ENCODE peak calls at places on chromosomes 6 and 20, in eight cellular contexts. One of them, this sample, is unnamed.

GRCh38 chr20:45097485-45098095 is 3.3 kb downstream of the KCNS1 start:
- DNase-seq in sigmoid colon: no peak
- DNase-seq in K562: no peak
- DNase-seq in A549: peak
- DNase-seq in gastrocnemius medialis: no peak
- DNase-seq in IMR-90: no peak
- DNase-seq in ovary: no peak
- DNase-seq in body of pancreas: peak
- DNase-seq in this sample: no peak

GRCh38 chr6:43937236-43938177 is 167.5 kb downstream of the VEGFA start:
- DNase-seq in sigmoid colon: peak
- DNase-seq in K562: peak
- DNase-seq in A549: no peak
- DNase-seq in gastrocnemius medialis: no peak
- DNase-seq in IMR-90: no peak
- DNase-seq in ovary: no peak
- DNase-seq in body of pancreas: peak
- DNase-seq in this sample: no peak

GRCh38 chr6:128516514-128516898 is 3.9 kb downstream of the PTPRK start:
- DNase-seq in sigmoid colon: no peak
- DNase-seq in K562: no peak
- DNase-seq in A549: peak
- DNase-seq in gastrocnemius medialis: no peak
- DNase-seq in IMR-90: peak
- DNase-seq in ovary: no peak
- DNase-seq in body of pancreas: no peak
- DNase-seq in this sample: no peak

GRCh38 chr20:36606171-36607116 is 865 bp downstream of the RAB5IF start:
- DNase-seq in sigmoid colon: no peak
- DNase-seq in K562: peak
- DNase-seq in A549: peak
- DNase-seq in gastrocnemius medialis: peak
- DNase-seq in IMR-90: peak
- DNase-seq in ovary: no peak
- DNase-seq in body of pancreas: no peak
- DNase-seq in this sample: no peak

GRCh38 chr20:10790013-10790412 is 116.2 kb upstream of the JAG1 start:
- DNase-seq in sigmoid colon: no peak
- DNase-seq in K562: no peak
- DNase-seq in A549: no peak
- DNase-seq in gastrocnemius medialis: no peak
- DNase-seq in IMR-90: no peak
- DNase-seq in ovary: no peak
- DNase-seq in body of pancreas: peak
- DNase-seq in this sample: no peak

GRCh38 chr6:28258877-28259777 is at the start of gene NKAPL:
- DNase-seq in sigmoid colon: peak
- DNase-seq in K562: no peak
- DNase-seq in A549: no peak
- DNase-seq in gastrocnemius medialis: peak
- DNase-seq in IMR-90: peak
- DNase-seq in ovary: peak
- DNase-seq in body of pancreas: peak
- DNase-seq in this sample: no peak

GRCh38 chr20:33880396-33880795 is 69.2 kb downstream of the CHMP4B start:
- DNase-seq in sigmoid colon: no peak
- DNase-seq in K562: no peak
- DNase-seq in A549: no peak
- DNase-seq in gastrocnemius medialis: no peak
- DNase-seq in IMR-90: no peak
- DNase-seq in ovary: no peak
- DNase-seq in body of pancreas: no peak
- DNase-seq in this sample: no peak

GRCh38 chr20:32080783-32081182 is 28.7 kb upstream of the TM9SF4 start:
- DNase-seq in sigmoid colon: no peak
- DNase-seq in K562: no peak
- DNase-seq in A549: no peak
- DNase-seq in gastrocnemius medialis: no peak
- DNase-seq in IMR-90: no peak
- DNase-seq in ovary: no peak
- DNase-seq in body of pancreas: no peak
- DNase-seq in this sample: no peak

GRCh38 chr20:43938017-43938655 is 23.5 kb downstream of the TOX2 start:
- DNase-seq in sigmoid colon: no peak
- DNase-seq in K562: no peak
- DNase-seq in A549: no peak
- DNase-seq in gastrocnemius medialis: no peak
- DNase-seq in IMR-90: no peak
- DNase-seq in ovary: no peak
- DNase-seq in body of pancreas: no peak
- DNase-seq in this sample: no peak

GRCh38 chr6:121932071-121933009 is 467.1 kb upstream of the HSF2 start:
- DNase-seq in sigmoid colon: no peak
- DNase-seq in K562: no peak
- DNase-seq in A549: peak
- DNase-seq in gastrocnemius medialis: peak
- DNase-seq in IMR-90: peak
- DNase-seq in ovary: no peak
- DNase-seq in body of pancreas: no peak
- DNase-seq in this sample: peak

GRCh38 chr6:85911067-85911466 is 268.4 kb upstream of the SYNCRIP start:
- DNase-seq in sigmoid colon: no peak
- DNase-seq in K562: no peak
- DNase-seq in A549: no peak
- DNase-seq in gastrocnemius medialis: no peak
- DNase-seq in IMR-90: no peak
- DNase-seq in ovary: no peak
- DNase-seq in body of pancreas: no peak
- DNase-seq in this sample: no peak

GRCh38 chr6:151141685-151142084 is 98.1 kb upstream of the AKAP12 start:
- DNase-seq in sigmoid colon: no peak
- DNase-seq in K562: no peak
- DNase-seq in A549: peak
- DNase-seq in gastrocnemius medialis: no peak
- DNase-seq in IMR-90: no peak
- DNase-seq in ovary: peak
- DNase-seq in body of pancreas: no peak
- DNase-seq in this sample: no peak

GRCh38 chr6:157075549-157076426 is 247.5 kb downstream of the TMEM242 start:
- DNase-seq in sigmoid colon: no peak
- DNase-seq in K562: peak
- DNase-seq in A549: no peak
- DNase-seq in gastrocnemius medialis: no peak
- DNase-seq in IMR-90: peak
- DNase-seq in ovary: no peak
- DNase-seq in body of pancreas: no peak
- DNase-seq in this sample: no peak

GRCh38 chr6:44178424-44179071 is 19.9 kb downstream of the CAPN11 start:
- DNase-seq in sigmoid colon: no peak
- DNase-seq in K562: no peak
- DNase-seq in A549: no peak
- DNase-seq in gastrocnemius medialis: no peak
- DNase-seq in IMR-90: no peak
- DNase-seq in ovary: no peak
- DNase-seq in body of pancreas: no peak
- DNase-seq in this sample: no peak

GRCh38 chr6:101730954-101731353 is 337.4 kb downstream of the GRIK2 start:
- DNase-seq in sigmoid colon: no peak
- DNase-seq in K562: no peak
- DNase-seq in A549: no peak
- DNase-seq in gastrocnemius medialis: no peak
- DNase-seq in IMR-90: peak
- DNase-seq in ovary: no peak
- DNase-seq in body of pancreas: no peak
- DNase-seq in this sample: no peak

GRCh38 chr6:57221191-57221935 is 744 bp downstream of the RAB23 start:
- DNase-seq in sigmoid colon: peak
- DNase-seq in K562: peak
- DNase-seq in A549: peak
- DNase-seq in gastrocnemius medialis: no peak
- DNase-seq in IMR-90: peak
- DNase-seq in ovary: peak
- DNase-seq in body of pancreas: peak
- DNase-seq in this sample: peak

GRCh38 chr6:38482466-38482865 is 157.3 kb downstream of the BTBD9 start:
- DNase-seq in sigmoid colon: no peak
- DNase-seq in K562: no peak
- DNase-seq in A549: no peak
- DNase-seq in gastrocnemius medialis: no peak
- DNase-seq in IMR-90: peak
- DNase-seq in ovary: no peak
- DNase-seq in body of pancreas: no peak
- DNase-seq in this sample: no peak

GRCh38 chr6:47134476-47135189 is 92.5 kb upstream of the ADGRF1 start:
- DNase-seq in sigmoid colon: no peak
- DNase-seq in K562: peak
- DNase-seq in A549: peak
- DNase-seq in gastrocnemius medialis: no peak
- DNase-seq in IMR-90: peak
- DNase-seq in ovary: no peak
- DNase-seq in body of pancreas: no peak
- DNase-seq in this sample: peak

GRCh38 chr20:35615667-35616464 is at the start of gene SPAG4:
- DNase-seq in sigmoid colon: peak
- DNase-seq in K562: peak
- DNase-seq in A549: peak
- DNase-seq in gastrocnemius medialis: peak
- DNase-seq in IMR-90: peak
- DNase-seq in ovary: peak
- DNase-seq in body of pancreas: peak
- DNase-seq in this sample: peak

GRCh38 chr6:18265099-18265372 is 706 bp upstream of the DEK start:
- DNase-seq in sigmoid colon: no peak
- DNase-seq in K562: no peak
- DNase-seq in A549: no peak
- DNase-seq in gastrocnemius medialis: no peak
- DNase-seq in IMR-90: no peak
- DNase-seq in ovary: no peak
- DNase-seq in body of pancreas: no peak
- DNase-seq in this sample: no peak

GRCh38 chr6:18263561-18264337 is 581 bp downstream of the DEK start:
- DNase-seq in sigmoid colon: peak
- DNase-seq in K562: peak
- DNase-seq in A549: peak
- DNase-seq in gastrocnemius medialis: peak
- DNase-seq in IMR-90: no peak
- DNase-seq in ovary: peak
- DNase-seq in body of pancreas: peak
- DNase-seq in this sample: peak

GRCh38 chr6:18262812-18263560 is 1.3 kb downstream of the DEK start:
- DNase-seq in sigmoid colon: no peak
- DNase-seq in K562: peak
- DNase-seq in A549: peak
- DNase-seq in gastrocnemius medialis: no peak
- DNase-seq in IMR-90: peak
- DNase-seq in ovary: no peak
- DNase-seq in body of pancreas: no peak
- DNase-seq in this sample: no peak

GRCh38 chr6:18265787-18266523 is 1.6 kb upstream of the DEK start:
- DNase-seq in sigmoid colon: no peak
- DNase-seq in K562: peak
- DNase-seq in A549: no peak
- DNase-seq in gastrocnemius medialis: no peak
- DNase-seq in IMR-90: no peak
- DNase-seq in ovary: no peak
- DNase-seq in body of pancreas: no peak
- DNase-seq in this sample: no peak

GRCh38 chr6:18264338-18265098 is at the start of gene DEK:
- DNase-seq in sigmoid colon: peak
- DNase-seq in K562: peak
- DNase-seq in A549: peak
- DNase-seq in gastrocnemius medialis: peak
- DNase-seq in IMR-90: peak
- DNase-seq in ovary: peak
- DNase-seq in body of pancreas: peak
- DNase-seq in this sample: peak
- TF ChIP-seq POLR2A in sigmoid colon: no peak
- TF ChIP-seq POLR2A in K562: peak
- TF ChIP-seq POLR2A in A549: no peak
- TF ChIP-seq POLR2A in gastrocnemius medialis: peak
- TF ChIP-seq POLR2A in IMR-90: peak
- TF ChIP-seq POLR2A in ovary: peak
- TF ChIP-seq POLR2A in body of pancreas: peak
- TF ChIP-seq POLR2A in this sample: peak

GRCh38 chr6:149716181-149716580 is 1.7 kb downstream of the LATS1 start:
- DNase-seq in sigmoid colon: no peak
- DNase-seq in K562: no peak
- DNase-seq in A549: no peak
- DNase-seq in gastrocnemius medialis: no peak
- DNase-seq in IMR-90: no peak
- DNase-seq in ovary: no peak
- DNase-seq in body of pancreas: no peak
- DNase-seq in this sample: no peak

GRCh38 chr6:149719531-149719930 is 1.6 kb upstream of the LATS1 start:
- DNase-seq in sigmoid colon: no peak
- DNase-seq in K562: no peak
- DNase-seq in A549: no peak
- DNase-seq in gastrocnemius medialis: no peak
- DNase-seq in IMR-90: no peak
- DNase-seq in ovary: no peak
- DNase-seq in body of pancreas: no peak
- DNase-seq in this sample: no peak

GRCh38 chr6:149716584-149716983 is 1.3 kb downstream of the LATS1 start:
- DNase-seq in sigmoid colon: no peak
- DNase-seq in K562: no peak
- DNase-seq in A549: no peak
- DNase-seq in gastrocnemius medialis: no peak
- DNase-seq in IMR-90: peak
- DNase-seq in ovary: no peak
- DNase-seq in body of pancreas: no peak
- DNase-seq in this sample: no peak

GRCh38 chr6:149717255-149717587 is 680 bp downstream of the LATS1 start:
- DNase-seq in sigmoid colon: no peak
- DNase-seq in K562: no peak
- DNase-seq in A549: no peak
- DNase-seq in gastrocnemius medialis: no peak
- DNase-seq in IMR-90: no peak
- DNase-seq in ovary: no peak
- DNase-seq in body of pancreas: no peak
- DNase-seq in this sample: no peak

GRCh38 chr6:149717588-149718458 is at the start of gene LATS1:
- DNase-seq in sigmoid colon: peak
- DNase-seq in K562: peak
- DNase-seq in A549: peak
- DNase-seq in gastrocnemius medialis: peak
- DNase-seq in IMR-90: peak
- DNase-seq in ovary: peak
- DNase-seq in body of pancreas: peak
- DNase-seq in this sample: peak
- TF ChIP-seq POLR2A in sigmoid colon: peak
- TF ChIP-seq POLR2A in K562: peak
- TF ChIP-seq POLR2A in A549: peak
- TF ChIP-seq POLR2A in gastrocnemius medialis: peak
- TF ChIP-seq POLR2A in IMR-90: peak
- TF ChIP-seq POLR2A in ovary: peak
- TF ChIP-seq POLR2A in body of pancreas: peak
- TF ChIP-seq POLR2A in this sample: peak

GRCh38 chr20:62794007-62794724 is 2.1 kb upstream of the MRGBP start:
- DNase-seq in sigmoid colon: peak
- DNase-seq in K562: peak
- DNase-seq in A549: peak
- DNase-seq in gastrocnemius medialis: peak
- DNase-seq in IMR-90: peak
- DNase-seq in ovary: peak
- DNase-seq in body of pancreas: peak
- DNase-seq in this sample: peak
- TF ChIP-seq POLR2A in sigmoid colon: peak
- TF ChIP-seq POLR2A in K562: peak
- TF ChIP-seq POLR2A in A549: peak
- TF ChIP-seq POLR2A in gastrocnemius medialis: peak
- TF ChIP-seq POLR2A in IMR-90: peak
- TF ChIP-seq POLR2A in ovary: peak
- TF ChIP-seq POLR2A in body of pancreas: peak
- TF ChIP-seq POLR2A in this sample: peak

GRCh38 chr6:108002365-108003221 is 44.6 kb upstream of the SEC63 start:
- DNase-seq in sigmoid colon: no peak
- DNase-seq in K562: no peak
- DNase-seq in A549: peak
- DNase-seq in gastrocnemius medialis: no peak
- DNase-seq in IMR-90: peak
- DNase-seq in ovary: no peak
- DNase-seq in body of pancreas: peak
- DNase-seq in this sample: no peak
- TF ChIP-seq POLR2A in sigmoid colon: no peak
- TF ChIP-seq POLR2A in K562: no peak
- TF ChIP-seq POLR2A in A549: no peak
- TF ChIP-seq POLR2A in gastrocnemius medialis: no peak
- TF ChIP-seq POLR2A in IMR-90: no peak
- TF ChIP-seq POLR2A in ovary: no peak
- TF ChIP-seq POLR2A in body of pancreas: peak
- TF ChIP-seq POLR2A in this sample: no peak